ENCODE peak calls at places on chromosomes 4 and X, in six cellular contexts. One of them, this sample, is unnamed.

GRCh38 chr4:140238353-140239041 is 84.5 kb upstream of the MAML3 start:
- DNase-seq in stimulated activated CD4-positive, alpha-beta T cell treated with anti-CD3 and anti-CD28 coated beads, Interleukin-12 subunit alpha, Interleukin-12 subunit beta, amount 100 ng/mL, for 4 hours: no peak
- DNase-seq in T1000: no peak
- DNase-seq in head of caudate nucleus: peak
- DNase-seq in caudate nucleus: no peak
- DNase-seq in testis: peak
- DNase-seq in this sample: peak

GRCh38 chr4:149121015-149121404 is 678.8 kb upstream of the NR3C2 start:
- DNase-seq in stimulated activated CD4-positive, alpha-beta T cell treated with anti-CD3 and anti-CD28 coated beads, Interleukin-12 subunit alpha, Interleukin-12 subunit beta, amount 100 ng/mL, for 4 hours: no peak
- DNase-seq in T1000: no peak
- DNase-seq in head of caudate nucleus: no peak
- DNase-seq in testis: peak
- DNase-seq in caudate nucleus: no peak
- DNase-seq in this sample: no peak

GRCh38 chrX:31547416-31547815 is 475.6 kb upstream of the FTHL17 start:
- DNase-seq in T1000: no peak
- DNase-seq in testis: no peak
- DNase-seq in head of caudate nucleus: no peak
- DNase-seq in stimulated activated CD4-positive, alpha-beta T cell treated with anti-CD3 and anti-CD28 coated beads, Interleukin-12 subunit alpha, Interleukin-12 subunit beta, amount 100 ng/mL, for 4 hours: no peak
- DNase-seq in caudate nucleus: no peak
- DNase-seq in this sample: no peak

GRCh38 chrX:69541959-69542358 is 37.8 kb downstream of the NALF2 start:
- DNase-seq in stimulated activated CD4-positive, alpha-beta T cell treated with anti-CD3 and anti-CD28 coated beads, Interleukin-12 subunit alpha, Interleukin-12 subunit beta, amount 100 ng/mL, for 4 hours: no peak
- DNase-seq in testis: no peak
- DNase-seq in head of caudate nucleus: no peak
- DNase-seq in caudate nucleus: no peak
- DNase-seq in T1000: no peak
- DNase-seq in this sample: no peak

GRCh38 chr4:114727426-114727825 is 128.8 kb downstream of the UGT8 start:
- DNase-seq in stimulated activated CD4-positive, alpha-beta T cell treated with anti-CD3 and anti-CD28 coated beads, Interleukin-12 subunit alpha, Interleukin-12 subunit beta, amount 100 ng/mL, for 4 hours: no peak
- DNase-seq in T1000: no peak
- DNase-seq in head of caudate nucleus: no peak
- DNase-seq in caudate nucleus: no peak
- DNase-seq in testis: no peak
- DNase-seq in this sample: no peak

GRCh38 chr4:118273642-118274041 is 79.2 kb downstream of the PRSS12 start:
- DNase-seq in head of caudate nucleus: no peak
- DNase-seq in caudate nucleus: no peak
- DNase-seq in T1000: no peak
- DNase-seq in testis: no peak
- DNase-seq in stimulated activated CD4-positive, alpha-beta T cell treated with anti-CD3 and anti-CD28 coated beads, Interleukin-12 subunit alpha, Interleukin-12 subunit beta, amount 100 ng/mL, for 4 hours: no peak
- DNase-seq in this sample: no peak

GRCh38 chr4:56158483-56158882 is 209.7 kb downstream of the CEP135 start:
- DNase-seq in T1000: no peak
- DNase-seq in stimulated activated CD4-positive, alpha-beta T cell treated with anti-CD3 and anti-CD28 coated beads, Interleukin-12 subunit alpha, Interleukin-12 subunit beta, amount 100 ng/mL, for 4 hours: no peak
- DNase-seq in caudate nucleus: no peak
- DNase-seq in head of caudate nucleus: no peak
- DNase-seq in testis: no peak
- DNase-seq in this sample: peak

GRCh38 chrX:110407910-110408545 is 49.4 kb downstream of the RTL9 start:
- DNase-seq in testis: peak
- DNase-seq in head of caudate nucleus: peak
- DNase-seq in caudate nucleus: no peak
- DNase-seq in T1000: peak
- DNase-seq in stimulated activated CD4-positive, alpha-beta T cell treated with anti-CD3 and anti-CD28 coated beads, Interleukin-12 subunit alpha, Interleukin-12 subunit beta, amount 100 ng/mL, for 4 hours: peak
- DNase-seq in this sample: peak

GRCh38 chr4:1539132-1539755 is 133.0 kb upstream of the NKX1-1 start:
- DNase-seq in T1000: no peak
- DNase-seq in caudate nucleus: no peak
- DNase-seq in stimulated activated CD4-positive, alpha-beta T cell treated with anti-CD3 and anti-CD28 coated beads, Interleukin-12 subunit alpha, Interleukin-12 subunit beta, amount 100 ng/mL, for 4 hours: no peak
- DNase-seq in testis: no peak
- DNase-seq in head of caudate nucleus: no peak
- DNase-seq in this sample: no peak

GRCh38 chrX:12319012-12319519 is 180.8 kb downstream of the FRMPD4 start:
- DNase-seq in stimulated activated CD4-positive, alpha-beta T cell treated with anti-CD3 and anti-CD28 coated beads, Interleukin-12 subunit alpha, Interleukin-12 subunit beta, amount 100 ng/mL, for 4 hours: no peak
- DNase-seq in T1000: no peak
- DNase-seq in caudate nucleus: no peak
- DNase-seq in head of caudate nucleus: no peak
- DNase-seq in testis: peak
- DNase-seq in this sample: no peak

GRCh38 chr4:25756503-25756902 is 100.9 kb downstream of the SLC34A2 start:
- DNase-seq in caudate nucleus: no peak
- DNase-seq in stimulated activated CD4-positive, alpha-beta T cell treated with anti-CD3 and anti-CD28 coated beads, Interleukin-12 subunit alpha, Interleukin-12 subunit beta, amount 100 ng/mL, for 4 hours: no peak
- DNase-seq in testis: no peak
- DNase-seq in head of caudate nucleus: no peak
- DNase-seq in T1000: no peak
- DNase-seq in this sample: no peak

GRCh38 chr4:46946914-46947313 is 37.9 kb upstream of the COX7B2 start:
- DNase-seq in head of caudate nucleus: no peak
- DNase-seq in T1000: no peak
- DNase-seq in stimulated activated CD4-positive, alpha-beta T cell treated with anti-CD3 and anti-CD28 coated beads, Interleukin-12 subunit alpha, Interleukin-12 subunit beta, amount 100 ng/mL, for 4 hours: no peak
- DNase-seq in caudate nucleus: no peak
- DNase-seq in testis: no peak
- DNase-seq in this sample: no peak

GRCh38 chr4:1670279-1670678 is 13.8 kb downstream of the FAM53A start:
- DNase-seq in testis: no peak
- DNase-seq in caudate nucleus: no peak
- DNase-seq in stimulated activated CD4-positive, alpha-beta T cell treated with anti-CD3 and anti-CD28 coated beads, Interleukin-12 subunit alpha, Interleukin-12 subunit beta, amount 100 ng/mL, for 4 hours: no peak
- DNase-seq in T1000: no peak
- DNase-seq in head of caudate nucleus: no peak
- DNase-seq in this sample: no peak

GRCh38 chrX:24577091-24577490 is 70.1 kb downstream of the PCYT1B start:
- DNase-seq in head of caudate nucleus: peak
- DNase-seq in caudate nucleus: no peak
- DNase-seq in T1000: no peak
- DNase-seq in testis: no peak
- DNase-seq in stimulated activated CD4-positive, alpha-beta T cell treated with anti-CD3 and anti-CD28 coated beads, Interleukin-12 subunit alpha, Interleukin-12 subunit beta, amount 100 ng/mL, for 4 hours: no peak
- DNase-seq in this sample: no peak

GRCh38 chr4:177448850-177449249 is 6.6 kb upstream of the AGA start:
- DNase-seq in head of caudate nucleus: no peak
- DNase-seq in testis: no peak
- DNase-seq in caudate nucleus: no peak
- DNase-seq in stimulated activated CD4-positive, alpha-beta T cell treated with anti-CD3 and anti-CD28 coated beads, Interleukin-12 subunit alpha, Interleukin-12 subunit beta, amount 100 ng/mL, for 4 hours: no peak
- DNase-seq in T1000: no peak
- DNase-seq in this sample: no peak

GRCh38 chr4:17173300-17173699 is 274.9 kb upstream of the LDB2 start:
- DNase-seq in caudate nucleus: no peak
- DNase-seq in T1000: no peak
- DNase-seq in stimulated activated CD4-positive, alpha-beta T cell treated with anti-CD3 and anti-CD28 coated beads, Interleukin-12 subunit alpha, Interleukin-12 subunit beta, amount 100 ng/mL, for 4 hours: no peak
- DNase-seq in testis: peak
- DNase-seq in head of caudate nucleus: no peak
- DNase-seq in this sample: no peak

GRCh38 chr4:118287691-118288090 is 65.1 kb downstream of the PRSS12 start:
- DNase-seq in head of caudate nucleus: no peak
- DNase-seq in stimulated activated CD4-positive, alpha-beta T cell treated with anti-CD3 and anti-CD28 coated beads, Interleukin-12 subunit alpha, Interleukin-12 subunit beta, amount 100 ng/mL, for 4 hours: no peak
- DNase-seq in T1000: no peak
- DNase-seq in caudate nucleus: no peak
- DNase-seq in testis: no peak
- DNase-seq in this sample: no peak

GRCh38 chr4:2296621-2297601 is 35.0 kb upstream of the MXD4 start:
- DNase-seq in caudate nucleus: no peak
- DNase-seq in testis: no peak
- DNase-seq in stimulated activated CD4-positive, alpha-beta T cell treated with anti-CD3 and anti-CD28 coated beads, Interleukin-12 subunit alpha, Interleukin-12 subunit beta, amount 100 ng/mL, for 4 hours: no peak
- DNase-seq in T1000: no peak
- DNase-seq in head of caudate nucleus: no peak
- DNase-seq in this sample: peak

GRCh38 chr4:181897935-181898334 is 345.3 kb upstream of the TENM3 start:
- DNase-seq in T1000: no peak
- DNase-seq in caudate nucleus: no peak
- DNase-seq in head of caudate nucleus: no peak
- DNase-seq in stimulated activated CD4-positive, alpha-beta T cell treated with anti-CD3 and anti-CD28 coated beads, Interleukin-12 subunit alpha, Interleukin-12 subunit beta, amount 100 ng/mL, for 4 hours: no peak
- DNase-seq in testis: no peak
- DNase-seq in this sample: no peak

GRCh38 chr4:102501176-102501634 is at the start of gene NFKB1:
- DNase-seq in stimulated activated CD4-positive, alpha-beta T cell treated with anti-CD3 and anti-CD28 coated beads, Interleukin-12 subunit alpha, Interleukin-12 subunit beta, amount 100 ng/mL, for 4 hours: peak
- DNase-seq in T1000: peak
- DNase-seq in caudate nucleus: peak
- DNase-seq in head of caudate nucleus: peak
- DNase-seq in testis: peak
- DNase-seq in this sample: peak

GRCh38 chrX:63979480-63979879 is 194.5 kb upstream of the ARHGEF9 start:
- DNase-seq in head of caudate nucleus: no peak
- DNase-seq in T1000: no peak
- DNase-seq in caudate nucleus: no peak
- DNase-seq in testis: no peak
- DNase-seq in stimulated activated CD4-positive, alpha-beta T cell treated with anti-CD3 and anti-CD28 coated beads, Interleukin-12 subunit alpha, Interleukin-12 subunit beta, amount 100 ng/mL, for 4 hours: no peak
- DNase-seq in this sample: no peak

GRCh38 chrX:31376408-31376807 is 304.6 kb upstream of the FTHL17 start:
- DNase-seq in testis: no peak
- DNase-seq in stimulated activated CD4-positive, alpha-beta T cell treated with anti-CD3 and anti-CD28 coated beads, Interleukin-12 subunit alpha, Interleukin-12 subunit beta, amount 100 ng/mL, for 4 hours: no peak
- DNase-seq in T1000: no peak
- DNase-seq in head of caudate nucleus: no peak
- DNase-seq in caudate nucleus: no peak
- DNase-seq in this sample: no peak

GRCh38 chr4:77196866-77197265 is 39.9 kb downstream of the CCNG2 start:
- DNase-seq in stimulated activated CD4-positive, alpha-beta T cell treated with anti-CD3 and anti-CD28 coated beads, Interleukin-12 subunit alpha, Interleukin-12 subunit beta, amount 100 ng/mL, for 4 hours: no peak
- DNase-seq in T1000: no peak
- DNase-seq in head of caudate nucleus: no peak
- DNase-seq in testis: no peak
- DNase-seq in caudate nucleus: no peak
- DNase-seq in this sample: no peak

GRCh38 chr4:89537281-89537680 is 229.7 kb upstream of the GPRIN3 start:
- DNase-seq in caudate nucleus: no peak
- DNase-seq in testis: no peak
- DNase-seq in stimulated activated CD4-positive, alpha-beta T cell treated with anti-CD3 and anti-CD28 coated beads, Interleukin-12 subunit alpha, Interleukin-12 subunit beta, amount 100 ng/mL, for 4 hours: no peak
- DNase-seq in head of caudate nucleus: no peak
- DNase-seq in T1000: no peak
- DNase-seq in this sample: no peak

GRCh38 chr4:15659768-15660394 is 4.7 kb upstream of the FBXL5 start:
- DNase-seq in stimulated activated CD4-positive, alpha-beta T cell treated with anti-CD3 and anti-CD28 coated beads, Interleukin-12 subunit alpha, Interleukin-12 subunit beta, amount 100 ng/mL, for 4 hours: no peak
- DNase-seq in head of caudate nucleus: no peak
- DNase-seq in testis: no peak
- DNase-seq in caudate nucleus: no peak
- DNase-seq in T1000: no peak
- DNase-seq in this sample: no peak

GRCh38 chr4:1721666-1722550 is 587 bp downstream of the TACC3 start:
- DNase-seq in T1000: no peak
- DNase-seq in caudate nucleus: no peak
- DNase-seq in testis: no peak
- DNase-seq in head of caudate nucleus: no peak
- DNase-seq in stimulated activated CD4-positive, alpha-beta T cell treated with anti-CD3 and anti-CD28 coated beads, Interleukin-12 subunit alpha, Interleukin-12 subunit beta, amount 100 ng/mL, for 4 hours: no peak
- DNase-seq in this sample: peak

GRCh38 chr4:105605493-105605892 is 53.1 kb downstream of the ARHGEF38 start:
- DNase-seq in testis: no peak
- DNase-seq in caudate nucleus: no peak
- DNase-seq in stimulated activated CD4-positive, alpha-beta T cell treated with anti-CD3 and anti-CD28 coated beads, Interleukin-12 subunit alpha, Interleukin-12 subunit beta, amount 100 ng/mL, for 4 hours: no peak
- DNase-seq in head of caudate nucleus: no peak
- DNase-seq in T1000: no peak
- DNase-seq in this sample: no peak

GRCh38 chr4:64409300-64409699 is at the start of gene TECRL:
- DNase-seq in stimulated activated CD4-positive, alpha-beta T cell treated with anti-CD3 and anti-CD28 coated beads, Interleukin-12 subunit alpha, Interleukin-12 subunit beta, amount 100 ng/mL, for 4 hours: no peak
- DNase-seq in caudate nucleus: no peak
- DNase-seq in head of caudate nucleus: no peak
- DNase-seq in T1000: no peak
- DNase-seq in testis: no peak
- DNase-seq in this sample: no peak

GRCh38 chr4:107801766-107802211 is 22.9 kb upstream of the SGMS2 start:
- DNase-seq in testis: no peak
- DNase-seq in caudate nucleus: no peak
- DNase-seq in T1000: peak
- DNase-seq in head of caudate nucleus: no peak
- DNase-seq in stimulated activated CD4-positive, alpha-beta T cell treated with anti-CD3 and anti-CD28 coated beads, Interleukin-12 subunit alpha, Interleukin-12 subunit beta, amount 100 ng/mL, for 4 hours: no peak
- DNase-seq in this sample: no peak

GRCh38 chr4:32172086-32172485 is 1451.9 kb downstream of the PCDH7 start:
- DNase-seq in caudate nucleus: no peak
- DNase-seq in T1000: no peak
- DNase-seq in stimulated activated CD4-positive, alpha-beta T cell treated with anti-CD3 and anti-CD28 coated beads, Interleukin-12 subunit alpha, Interleukin-12 subunit beta, amount 100 ng/mL, for 4 hours: no peak
- DNase-seq in head of caudate nucleus: no peak
- DNase-seq in testis: no peak
- DNase-seq in this sample: no peak

GRCh38 chrX:46180258-46180687 is 364.9 kb downstream of the ZNF674 start:
- DNase-seq in head of caudate nucleus: no peak
- DNase-seq in testis: no peak
- DNase-seq in T1000: peak
- DNase-seq in caudate nucleus: no peak
- DNase-seq in stimulated activated CD4-positive, alpha-beta T cell treated with anti-CD3 and anti-CD28 coated beads, Interleukin-12 subunit alpha, Interleukin-12 subunit beta, amount 100 ng/mL, for 4 hours: no peak
- DNase-seq in this sample: peak

GRCh38 chrX:75067931-75068330 is 88.2 kb downstream of the ABCB7 start:
- DNase-seq in stimulated activated CD4-positive, alpha-beta T cell treated with anti-CD3 and anti-CD28 coated beads, Interleukin-12 subunit alpha, Interleukin-12 subunit beta, amount 100 ng/mL, for 4 hours: no peak
- DNase-seq in T1000: no peak
- DNase-seq in caudate nucleus: no peak
- DNase-seq in testis: no peak
- DNase-seq in head of caudate nucleus: no peak
- DNase-seq in this sample: no peak

GRCh38 chrX:11757729-11758399 is at the start of gene MSL3:
- DNase-seq in head of caudate nucleus: peak
- DNase-seq in testis: peak
- DNase-seq in T1000: peak
- DNase-seq in stimulated activated CD4-positive, alpha-beta T cell treated with anti-CD3 and anti-CD28 coated beads, Interleukin-12 subunit alpha, Interleukin-12 subunit beta, amount 100 ng/mL, for 4 hours: peak
- DNase-seq in caudate nucleus: peak
- DNase-seq in this sample: peak

GRCh38 chrX:50108264-50108663 is 92.5 kb downstream of the AKAP4 start:
- DNase-seq in testis: no peak
- DNase-seq in head of caudate nucleus: no peak
- DNase-seq in T1000: no peak
- DNase-seq in caudate nucleus: no peak
- DNase-seq in stimulated activated CD4-positive, alpha-beta T cell treated with anti-CD3 and anti-CD28 coated beads, Interleukin-12 subunit alpha, Interleukin-12 subunit beta, amount 100 ng/mL, for 4 hours: no peak
- DNase-seq in this sample: no peak

GRCh38 chrX:107718156-107718621 is 57.4 kb downstream of the TSC22D3 start:
- DNase-seq in stimulated activated CD4-positive, alpha-beta T cell treated with anti-CD3 and anti-CD28 coated beads, Interleukin-12 subunit alpha, Interleukin-12 subunit beta, amount 100 ng/mL, for 4 hours: peak
- DNase-seq in T1000: no peak
- DNase-seq in caudate nucleus: no peak
- DNase-seq in testis: peak
- DNase-seq in head of caudate nucleus: peak
- DNase-seq in this sample: peak

GRCh38 chr4:14918336-14918735 is 83.9 kb upstream of the CPEB2 start:
- DNase-seq in stimulated activated CD4-positive, alpha-beta T cell treated with anti-CD3 and anti-CD28 coated beads, Interleukin-12 subunit alpha, Interleukin-12 subunit beta, amount 100 ng/mL, for 4 hours: no peak
- DNase-seq in head of caudate nucleus: peak
- DNase-seq in caudate nucleus: no peak
- DNase-seq in T1000: no peak
- DNase-seq in testis: no peak
- DNase-seq in this sample: no peak

GRCh38 chr4:137949746-137950145 is 292.4 kb downstream of the SLC7A11 start:
- DNase-seq in T1000: no peak
- DNase-seq in stimulated activated CD4-positive, alpha-beta T cell treated with anti-CD3 and anti-CD28 coated beads, Interleukin-12 subunit alpha, Interleukin-12 subunit beta, amount 100 ng/mL, for 4 hours: no peak
- DNase-seq in head of caudate nucleus: no peak
- DNase-seq in caudate nucleus: no peak
- DNase-seq in testis: no peak
- DNase-seq in this sample: no peak

GRCh38 chrX:153049093-153049492 is 7.2 kb upstream of the PNMA3 start:
- DNase-seq in stimulated activated CD4-positive, alpha-beta T cell treated with anti-CD3 and anti-CD28 coated beads, Interleukin-12 subunit alpha, Interleukin-12 subunit beta, amount 100 ng/mL, for 4 hours: no peak
- DNase-seq in caudate nucleus: no peak
- DNase-seq in T1000: no peak
- DNase-seq in head of caudate nucleus: no peak
- DNase-seq in testis: no peak
- DNase-seq in this sample: no peak

GRCh38 chr4:153156263-153156662 is 48.0 kb upstream of the TRIM2 start:
- DNase-seq in caudate nucleus: no peak
- DNase-seq in stimulated activated CD4-positive, alpha-beta T cell treated with anti-CD3 and anti-CD28 coated beads, Interleukin-12 subunit alpha, Interleukin-12 subunit beta, amount 100 ng/mL, for 4 hours: no peak
- DNase-seq in head of caudate nucleus: no peak
- DNase-seq in testis: no peak
- DNase-seq in T1000: no peak
- DNase-seq in this sample: no peak